ENCODE peak calls at places on chromosomes 12 and 14, in eight cellular contexts. One of them, this sample, is unnamed.

GRCh38 chr14:68929623-68930307 is 49.3 kb downstream of the ACTN1 start:
- DNase-seq in HL-60: peak
- DNase-seq in left cardiac atrium: no peak
- DNase-seq in mammary epithelial cell: no peak
- DNase-seq in dorsolateral prefrontal cortex: no peak
- DNase-seq in CD4-positive, alpha-beta T cell: no peak
- DNase-seq in keratinocyte: no peak
- DNase-seq in non-pigmented ciliary epithelial cell: no peak
- DNase-seq in this sample: no peak

GRCh38 chr12:10701226-10701681 is 21.9 kb downstream of the YBX3 start:
- DNase-seq in left cardiac atrium: no peak
- DNase-seq in dorsolateral prefrontal cortex: no peak
- DNase-seq in mammary epithelial cell: no peak
- DNase-seq in non-pigmented ciliary epithelial cell: no peak
- DNase-seq in CD4-positive, alpha-beta T cell: no peak
- DNase-seq in keratinocyte: no peak
- DNase-seq in HL-60: no peak
- DNase-seq in this sample: no peak

GRCh38 chr12:110317921-110318320 is 36.9 kb downstream of the ATP2A2 start:
- DNase-seq in non-pigmented ciliary epithelial cell: peak
- DNase-seq in HL-60: no peak
- DNase-seq in dorsolateral prefrontal cortex: no peak
- DNase-seq in left cardiac atrium: no peak
- DNase-seq in CD4-positive, alpha-beta T cell: no peak
- DNase-seq in mammary epithelial cell: peak
- DNase-seq in keratinocyte: no peak
- DNase-seq in this sample: no peak

GRCh38 chr12:93547778-93548177 is 24.7 kb upstream of the SOCS2 start:
- DNase-seq in HL-60: no peak
- DNase-seq in non-pigmented ciliary epithelial cell: no peak
- DNase-seq in left cardiac atrium: no peak
- DNase-seq in mammary epithelial cell: no peak
- DNase-seq in keratinocyte: no peak
- DNase-seq in dorsolateral prefrontal cortex: no peak
- DNase-seq in CD4-positive, alpha-beta T cell: no peak
- DNase-seq in this sample: no peak

GRCh38 chr12:98973395-98973794 is 328.3 kb downstream of the APAF1 start:
- DNase-seq in left cardiac atrium: no peak
- DNase-seq in CD4-positive, alpha-beta T cell: no peak
- DNase-seq in mammary epithelial cell: peak
- DNase-seq in HL-60: no peak
- DNase-seq in dorsolateral prefrontal cortex: no peak
- DNase-seq in keratinocyte: peak
- DNase-seq in non-pigmented ciliary epithelial cell: no peak
- DNase-seq in this sample: no peak

GRCh38 chr12:9880532-9880931 is 757 bp upstream of the KLRF2 start:
- DNase-seq in CD4-positive, alpha-beta T cell: no peak
- DNase-seq in HL-60: no peak
- DNase-seq in non-pigmented ciliary epithelial cell: no peak
- DNase-seq in mammary epithelial cell: no peak
- DNase-seq in dorsolateral prefrontal cortex: no peak
- DNase-seq in keratinocyte: no peak
- DNase-seq in left cardiac atrium: no peak
- DNase-seq in this sample: no peak

GRCh38 chr12:102682698-102683289 is 202.4 kb upstream of the IGF1 start:
- DNase-seq in left cardiac atrium: no peak
- DNase-seq in CD4-positive, alpha-beta T cell: no peak
- DNase-seq in keratinocyte: no peak
- DNase-seq in non-pigmented ciliary epithelial cell: no peak
- DNase-seq in dorsolateral prefrontal cortex: no peak
- DNase-seq in mammary epithelial cell: no peak
- DNase-seq in HL-60: no peak
- DNase-seq in this sample: no peak

GRCh38 chr14:103094406-103095209 is at the start of gene EXOC3L4:
- DNase-seq in dorsolateral prefrontal cortex: no peak
- DNase-seq in keratinocyte: no peak
- DNase-seq in HL-60: no peak
- DNase-seq in left cardiac atrium: no peak
- DNase-seq in CD4-positive, alpha-beta T cell: no peak
- DNase-seq in mammary epithelial cell: no peak
- DNase-seq in non-pigmented ciliary epithelial cell: no peak
- DNase-seq in this sample: no peak

GRCh38 chr12:109586385-109587296 is 13.0 kb downstream of the MVK start:
- DNase-seq in HL-60: no peak
- DNase-seq in CD4-positive, alpha-beta T cell: no peak
- DNase-seq in non-pigmented ciliary epithelial cell: no peak
- DNase-seq in dorsolateral prefrontal cortex: no peak
- DNase-seq in keratinocyte: no peak
- DNase-seq in mammary epithelial cell: no peak
- DNase-seq in left cardiac atrium: no peak
- DNase-seq in this sample: no peak

GRCh38 chr14:55609681-55610080 is 29.7 kb downstream of the KTN1 start:
- DNase-seq in keratinocyte: no peak
- DNase-seq in non-pigmented ciliary epithelial cell: no peak
- DNase-seq in CD4-positive, alpha-beta T cell: no peak
- DNase-seq in HL-60: no peak
- DNase-seq in dorsolateral prefrontal cortex: no peak
- DNase-seq in left cardiac atrium: no peak
- DNase-seq in mammary epithelial cell: no peak
- DNase-seq in this sample: no peak

GRCh38 chr12:2160043-2160442 is 107.3 kb downstream of the CACNA1C start:
- DNase-seq in CD4-positive, alpha-beta T cell: no peak
- DNase-seq in HL-60: no peak
- DNase-seq in mammary epithelial cell: no peak
- DNase-seq in non-pigmented ciliary epithelial cell: no peak
- DNase-seq in keratinocyte: no peak
- DNase-seq in left cardiac atrium: no peak
- DNase-seq in dorsolateral prefrontal cortex: no peak
- DNase-seq in this sample: no peak

GRCh38 chr14:101176535-101177205 is 273.1 kb upstream of the RTL1 start:
- DNase-seq in mammary epithelial cell: no peak
- DNase-seq in HL-60: no peak
- DNase-seq in non-pigmented ciliary epithelial cell: no peak
- DNase-seq in CD4-positive, alpha-beta T cell: no peak
- DNase-seq in dorsolateral prefrontal cortex: no peak
- DNase-seq in keratinocyte: no peak
- DNase-seq in left cardiac atrium: no peak
- DNase-seq in this sample: no peak

GRCh38 chr12:4700621-4701026 is 19.6 kb upstream of the GALNT8 start:
- DNase-seq in non-pigmented ciliary epithelial cell: no peak
- DNase-seq in dorsolateral prefrontal cortex: no peak
- DNase-seq in left cardiac atrium: peak
- DNase-seq in CD4-positive, alpha-beta T cell: no peak
- DNase-seq in HL-60: peak
- DNase-seq in mammary epithelial cell: no peak
- DNase-seq in keratinocyte: no peak
- DNase-seq in this sample: peak

GRCh38 chr12:24724765-24725307 is 224.1 kb downstream of the BCAT1 start:
- DNase-seq in left cardiac atrium: no peak
- DNase-seq in CD4-positive, alpha-beta T cell: no peak
- DNase-seq in HL-60: no peak
- DNase-seq in dorsolateral prefrontal cortex: no peak
- DNase-seq in non-pigmented ciliary epithelial cell: no peak
- DNase-seq in keratinocyte: no peak
- DNase-seq in mammary epithelial cell: no peak
- DNase-seq in this sample: no peak

GRCh38 chr12:76883151-76883550 is 4.3 kb upstream of the CSRP2 start:
- DNase-seq in mammary epithelial cell: peak
- DNase-seq in dorsolateral prefrontal cortex: no peak
- DNase-seq in HL-60: no peak
- DNase-seq in keratinocyte: no peak
- DNase-seq in non-pigmented ciliary epithelial cell: no peak
- DNase-seq in CD4-positive, alpha-beta T cell: no peak
- DNase-seq in left cardiac atrium: no peak
- DNase-seq in this sample: no peak

GRCh38 chr14:91509083-91509877 is 830 bp downstream of the PPP4R3A start:
- DNase-seq in HL-60: peak
- DNase-seq in left cardiac atrium: peak
- DNase-seq in dorsolateral prefrontal cortex: peak
- DNase-seq in non-pigmented ciliary epithelial cell: no peak
- DNase-seq in mammary epithelial cell: peak
- DNase-seq in CD4-positive, alpha-beta T cell: peak
- DNase-seq in keratinocyte: no peak
- DNase-seq in this sample: peak

GRCh38 chr14:104882325-104882973 is 17.4 kb downstream of the CEP170B start:
- DNase-seq in mammary epithelial cell: peak
- DNase-seq in non-pigmented ciliary epithelial cell: no peak
- DNase-seq in HL-60: no peak
- DNase-seq in keratinocyte: peak
- DNase-seq in CD4-positive, alpha-beta T cell: no peak
- DNase-seq in left cardiac atrium: peak
- DNase-seq in dorsolateral prefrontal cortex: no peak
- DNase-seq in this sample: peak

GRCh38 chr12:56676851-56677601 is 11.1 kb downstream of the PTGES3 start:
- DNase-seq in dorsolateral prefrontal cortex: peak
- DNase-seq in left cardiac atrium: no peak
- DNase-seq in CD4-positive, alpha-beta T cell: no peak
- DNase-seq in mammary epithelial cell: no peak
- DNase-seq in non-pigmented ciliary epithelial cell: no peak
- DNase-seq in keratinocyte: no peak
- DNase-seq in HL-60: no peak
- DNase-seq in this sample: no peak

GRCh38 chr14:54312166-54312801 is 84.5 kb upstream of the CDKN3 start:
- DNase-seq in CD4-positive, alpha-beta T cell: no peak
- DNase-seq in non-pigmented ciliary epithelial cell: peak
- DNase-seq in HL-60: no peak
- DNase-seq in left cardiac atrium: no peak
- DNase-seq in dorsolateral prefrontal cortex: no peak
- DNase-seq in mammary epithelial cell: peak
- DNase-seq in keratinocyte: peak
- DNase-seq in this sample: no peak

GRCh38 chr12:52228931-52229330 is 4.1 kb upstream of the KRT7 start:
- DNase-seq in CD4-positive, alpha-beta T cell: no peak
- DNase-seq in keratinocyte: no peak
- DNase-seq in HL-60: no peak
- DNase-seq in left cardiac atrium: no peak
- DNase-seq in non-pigmented ciliary epithelial cell: no peak
- DNase-seq in mammary epithelial cell: no peak
- DNase-seq in dorsolateral prefrontal cortex: no peak
- DNase-seq in this sample: peak

GRCh38 chr12:2733493-2734252 is 61.1 kb upstream of the FKBP4 start:
- DNase-seq in keratinocyte: no peak
- DNase-seq in left cardiac atrium: no peak
- DNase-seq in dorsolateral prefrontal cortex: no peak
- DNase-seq in non-pigmented ciliary epithelial cell: no peak
- DNase-seq in mammary epithelial cell: no peak
- DNase-seq in CD4-positive, alpha-beta T cell: no peak
- DNase-seq in HL-60: peak
- DNase-seq in this sample: no peak

GRCh38 chr12:119911147-119911546 is 34.0 kb upstream of the CIT start:
- DNase-seq in mammary epithelial cell: no peak
- DNase-seq in HL-60: no peak
- DNase-seq in CD4-positive, alpha-beta T cell: no peak
- DNase-seq in left cardiac atrium: no peak
- DNase-seq in keratinocyte: no peak
- DNase-seq in dorsolateral prefrontal cortex: no peak
- DNase-seq in non-pigmented ciliary epithelial cell: peak
- DNase-seq in this sample: no peak

GRCh38 chr14:96037891-96038557 is 1.1 kb upstream of the C14orf132 start:
- DNase-seq in mammary epithelial cell: peak
- DNase-seq in HL-60: no peak
- DNase-seq in left cardiac atrium: peak
- DNase-seq in keratinocyte: peak
- DNase-seq in non-pigmented ciliary epithelial cell: no peak
- DNase-seq in CD4-positive, alpha-beta T cell: no peak
- DNase-seq in dorsolateral prefrontal cortex: no peak
- DNase-seq in this sample: peak

This sample was measured in heart left ventricle.